ENCODE peak calls at places on chromosomes 1 and 21, in seven cellular contexts. N is fibroblast of mammary gland; P is AG09309; T is bronchial epithelial cell; D is GM06990; W is NCI-H1092 treated with DMSO at 0.1 percent for 48 hours; G is stimulated activated effector memory CD8-positive, alpha-beta T cell treated with anti-CD3 and anti-CD28 coated beads, Interleukin-12 subunit alpha, Interleukin-12 subunit beta, amount 100 ng/mL, for 72 hours. I is an unnamed sample.
A peak's percentile ranks its signal among the peaks of the same experiment; 100 is the strongest.

GRCh38 chr1:172761581-172762025 is 102.7 kb downstream of the FASLG start:
- DNase-seq in T (peak; percentile 49), P (no peak), W (no peak), G (no peak), N (peak; percentile 58), D (no peak), I (peak; percentile 35)

GRCh38 chr1:93061895-93062792 is 16.9 kb upstream of the MTF2 start:
- DNase-seq in G (peak; percentile 53), N (peak; percentile 53), D (no peak), T (peak; percentile 58), W (peak; percentile 34), P (no peak), I (peak; percentile 36)

GRCh38 chr1:42258218-42258617 is 76.8 kb downstream of the FOXJ3 start:
- DNase-seq in P (no peak), G (no peak), N (no peak), T (no peak), W (no peak), D (no peak), I (no peak)

GRCh38 chr1:8544644-8545043 is 226.7 kb downstream of the SLC45A1 start:
- DNase-seq in N (no peak), T (no peak), P (no peak), D (no peak), G (no peak), W (no peak), I (no peak)

GRCh38 chr1:93667642-93668041 is 14.0 kb downstream of the BCAR3 start:
- DNase-seq in G (no peak), N (no peak), D (no peak), W (no peak), T (no peak), P (no peak), I (no peak)

GRCh38 chr1:77661696-77662095 is 20.8 kb downstream of the ZZZ3 start:
- DNase-seq in T (no peak), P (no peak), N (no peak), W (no peak), D (no peak), G (no peak), I (no peak)

GRCh38 chr21:15289896-15290841 is 225.4 kb upstream of the NRIP1 start:
- DNase-seq in W (peak; percentile 83), N (no peak), T (no peak), P (no peak), D (no peak), G (no peak), I (no peak)

GRCh38 chr1:204493145-204493881 is 1.3 kb downstream of the PIK3C2B start:
- DNase-seq in N (peak; percentile 66), P (peak; percentile 62), W (peak; percentile 86), G (no peak), D (no peak), T (peak; percentile 53), I (peak; percentile 42)

GRCh38 chr21:28590722-28591121 is 402.0 kb downstream of the LTN1 start:
- DNase-seq in G (no peak), D (no peak), W (no peak), P (no peak), T (no peak), N (no peak), I (no peak)

GRCh38 chr1:47479664-47480063 is 41.8 kb downstream of the FOXD2 start:
- DNase-seq in W (no peak), P (no peak), N (no peak), G (no peak), T (no peak), D (no peak), I (no peak)

GRCh38 chr1:149888160-149888998 is 11.0 kb upstream of the BOLA1 start:
- DNase-seq in G (peak; percentile 88), P (peak; percentile 66), T (peak; percentile 74), D (peak; percentile 96), N (peak; percentile 91), W (peak; percentile 92), I (peak; percentile 89)

GRCh38 chr1:221715321-221716169 is 26.3 kb downstream of the DUSP10 start:
- DNase-seq in P (no peak), D (no peak), W (peak; percentile 52), G (no peak), N (peak; percentile 59), T (peak; percentile 64), I (no peak)

GRCh38 chr1:151968058-151968457 is 25.6 kb downstream of the S100A10 start:
- DNase-seq in G (peak; percentile 73), W (no peak), D (no peak), N (peak; percentile 62), T (peak; percentile 60), P (no peak), I (peak; percentile 69)

GRCh38 chr1:114342376-114342775 is 168.6 kb downstream of the TRIM33 start:
- DNase-seq in N (no peak), G (peak; percentile 74), P (no peak), D (no peak), T (no peak), W (no peak), I (no peak)

GRCh38 chr1:44678120-44678519 is 3.6 kb downstream of the ARMH1 start:
- DNase-seq in N (no peak), G (no peak), T (no peak), W (no peak), P (no peak), D (no peak), I (no peak)